ENCODE peak calls at places on chromosomes 2 and 18, in eight cellular contexts. One of them, this sample, is unnamed.

GRCh38 chr2:46326231-46326980 is 29.2 kb downstream of the EPAS1 start:
- DNase-seq in brain microvascular endothelial cell: no peak
- DNase-seq in neural progenitor cell: no peak
- DNase-seq in left lung: no peak
- DNase-seq in WERI-Rb-1: no peak
- DNase-seq in heart right ventricle: no peak
- DNase-seq in AG04450: no peak
- DNase-seq in fibroblast of mammary gland: peak; percentile 65
- DNase-seq in this sample: peak; percentile 90

GRCh38 chr2:73297151-73297559 is 3.8 kb upstream of the EGR4 start:
- DNase-seq in brain microvascular endothelial cell: peak; percentile 36
- DNase-seq in neural progenitor cell: no peak
- DNase-seq in left lung: no peak
- DNase-seq in WERI-Rb-1: no peak
- DNase-seq in heart right ventricle: no peak
- DNase-seq in AG04450: no peak
- DNase-seq in fibroblast of mammary gland: no peak
- DNase-seq in this sample: no peak

GRCh38 chr2:72273384-72273783 is 125.7 kb upstream of the CYP26B1 start:
- DNase-seq in brain microvascular endothelial cell: no peak
- DNase-seq in neural progenitor cell: no peak
- DNase-seq in left lung: no peak
- DNase-seq in WERI-Rb-1: no peak
- DNase-seq in heart right ventricle: no peak
- DNase-seq in AG04450: no peak
- DNase-seq in fibroblast of mammary gland: no peak
- DNase-seq in this sample: no peak

GRCh38 chr2:149597050-149598013 is 9.8 kb upstream of the MMADHC start:
- DNase-seq in brain microvascular endothelial cell: peak; percentile 90
- DNase-seq in neural progenitor cell: peak; percentile 83
- DNase-seq in left lung: no peak
- DNase-seq in WERI-Rb-1: peak; percentile 40
- DNase-seq in heart right ventricle: no peak
- DNase-seq in AG04450: peak; percentile 84
- DNase-seq in fibroblast of mammary gland: peak; percentile 95
- DNase-seq in this sample: peak; percentile 90

GRCh38 chr2:69729266-69729665 is 12.7 kb upstream of the ANXA4 start:
- DNase-seq in brain microvascular endothelial cell: no peak
- DNase-seq in neural progenitor cell: no peak
- DNase-seq in left lung: no peak
- DNase-seq in WERI-Rb-1: no peak
- DNase-seq in heart right ventricle: no peak
- DNase-seq in AG04450: no peak
- DNase-seq in fibroblast of mammary gland: no peak
- DNase-seq in this sample: no peak

GRCh38 chr2:100008960-100009359 is 133.4 kb downstream of the AFF3 start:
- DNase-seq in brain microvascular endothelial cell: no peak
- DNase-seq in neural progenitor cell: no peak
- DNase-seq in left lung: no peak
- DNase-seq in WERI-Rb-1: no peak
- DNase-seq in heart right ventricle: no peak
- DNase-seq in AG04450: no peak
- DNase-seq in fibroblast of mammary gland: peak; percentile 33
- DNase-seq in this sample: peak; percentile 82

GRCh38 chr2:200302940-200303727 is 3.4 kb upstream of the SPATS2L start:
- DNase-seq in brain microvascular endothelial cell: peak; percentile 87
- DNase-seq in neural progenitor cell: no peak
- DNase-seq in left lung: no peak
- DNase-seq in WERI-Rb-1: no peak
- DNase-seq in heart right ventricle: no peak
- DNase-seq in AG04450: no peak
- DNase-seq in fibroblast of mammary gland: peak; percentile 72
- DNase-seq in this sample: no peak

GRCh38 chr2:72112421-72112820 is 35.2 kb downstream of the CYP26B1 start:
- DNase-seq in brain microvascular endothelial cell: peak; percentile 55
- DNase-seq in neural progenitor cell: no peak
- DNase-seq in left lung: no peak
- DNase-seq in WERI-Rb-1: no peak
- DNase-seq in heart right ventricle: no peak
- DNase-seq in AG04450: no peak
- DNase-seq in fibroblast of mammary gland: peak; percentile 47
- DNase-seq in this sample: peak; percentile 6

GRCh38 chr2:218694405-218695145 is 16.1 kb upstream of the TTLL4 start:
- DNase-seq in brain microvascular endothelial cell: peak; percentile 30
- DNase-seq in neural progenitor cell: peak; percentile 86
- DNase-seq in left lung: no peak
- DNase-seq in WERI-Rb-1: no peak
- DNase-seq in heart right ventricle: no peak
- DNase-seq in AG04450: no peak
- DNase-seq in fibroblast of mammary gland: peak; percentile 28
- DNase-seq in this sample: no peak

GRCh38 chr18:57813245-57813644 is 10.1 kb upstream of the ATP8B1 start:
- DNase-seq in brain microvascular endothelial cell: peak; percentile 94
- DNase-seq in neural progenitor cell: no peak
- DNase-seq in left lung: no peak
- DNase-seq in WERI-Rb-1: no peak
- DNase-seq in heart right ventricle: no peak
- DNase-seq in AG04450: peak; percentile 96
- DNase-seq in fibroblast of mammary gland: peak; percentile 94
- DNase-seq in this sample: peak; percentile 77

GRCh38 chr2:38375711-38376345 is 1.2 kb downstream of the ATL2 start:
- DNase-seq in brain microvascular endothelial cell: no peak
- DNase-seq in neural progenitor cell: peak; percentile 66
- DNase-seq in left lung: peak; percentile 71
- DNase-seq in WERI-Rb-1: no peak
- DNase-seq in heart right ventricle: peak; percentile 30
- DNase-seq in AG04450: no peak
- DNase-seq in fibroblast of mammary gland: no peak
- DNase-seq in this sample: no peak

GRCh38 chr18:11553098-11553940 is 56.1 kb upstream of the SLC35G4 start:
- DNase-seq in brain microvascular endothelial cell: peak; percentile 55
- DNase-seq in neural progenitor cell: peak; percentile 65
- DNase-seq in left lung: no peak
- DNase-seq in WERI-Rb-1: peak; percentile 51
- DNase-seq in heart right ventricle: no peak
- DNase-seq in AG04450: peak; percentile 23
- DNase-seq in fibroblast of mammary gland: peak; percentile 56
- DNase-seq in this sample: peak; percentile 37

GRCh38 chr18:80026363-80026762 is 7.9 kb upstream of the RBFA start:
- DNase-seq in brain microvascular endothelial cell: no peak
- DNase-seq in neural progenitor cell: no peak
- DNase-seq in left lung: no peak
- DNase-seq in WERI-Rb-1: no peak
- DNase-seq in heart right ventricle: no peak
- DNase-seq in AG04450: no peak
- DNase-seq in fibroblast of mammary gland: no peak
- DNase-seq in this sample: no peak

GRCh38 chr18:35553300-35553699 is 28.2 kb upstream of the GALNT1 start:
- DNase-seq in brain microvascular endothelial cell: no peak
- DNase-seq in neural progenitor cell: no peak
- DNase-seq in left lung: no peak
- DNase-seq in WERI-Rb-1: no peak
- DNase-seq in heart right ventricle: no peak
- DNase-seq in AG04450: no peak
- DNase-seq in fibroblast of mammary gland: no peak
- DNase-seq in this sample: no peak

GRCh38 chr2:73283545-73284295 is 558 bp downstream of the FBXO41 start:
- DNase-seq in brain microvascular endothelial cell: no peak
- DNase-seq in neural progenitor cell: peak; percentile 27
- DNase-seq in left lung: no peak
- DNase-seq in WERI-Rb-1: peak; percentile 36
- DNase-seq in heart right ventricle: no peak
- DNase-seq in AG04450: no peak
- DNase-seq in fibroblast of mammary gland: no peak
- DNase-seq in this sample: no peak

GRCh38 chr2:199810422-199811250 is 40.4 kb downstream of the FTCDNL1 start:
- DNase-seq in brain microvascular endothelial cell: no peak
- DNase-seq in neural progenitor cell: no peak
- DNase-seq in left lung: no peak
- DNase-seq in WERI-Rb-1: no peak
- DNase-seq in heart right ventricle: no peak
- DNase-seq in AG04450: no peak
- DNase-seq in fibroblast of mammary gland: peak; percentile 82
- DNase-seq in this sample: no peak

DNA sequence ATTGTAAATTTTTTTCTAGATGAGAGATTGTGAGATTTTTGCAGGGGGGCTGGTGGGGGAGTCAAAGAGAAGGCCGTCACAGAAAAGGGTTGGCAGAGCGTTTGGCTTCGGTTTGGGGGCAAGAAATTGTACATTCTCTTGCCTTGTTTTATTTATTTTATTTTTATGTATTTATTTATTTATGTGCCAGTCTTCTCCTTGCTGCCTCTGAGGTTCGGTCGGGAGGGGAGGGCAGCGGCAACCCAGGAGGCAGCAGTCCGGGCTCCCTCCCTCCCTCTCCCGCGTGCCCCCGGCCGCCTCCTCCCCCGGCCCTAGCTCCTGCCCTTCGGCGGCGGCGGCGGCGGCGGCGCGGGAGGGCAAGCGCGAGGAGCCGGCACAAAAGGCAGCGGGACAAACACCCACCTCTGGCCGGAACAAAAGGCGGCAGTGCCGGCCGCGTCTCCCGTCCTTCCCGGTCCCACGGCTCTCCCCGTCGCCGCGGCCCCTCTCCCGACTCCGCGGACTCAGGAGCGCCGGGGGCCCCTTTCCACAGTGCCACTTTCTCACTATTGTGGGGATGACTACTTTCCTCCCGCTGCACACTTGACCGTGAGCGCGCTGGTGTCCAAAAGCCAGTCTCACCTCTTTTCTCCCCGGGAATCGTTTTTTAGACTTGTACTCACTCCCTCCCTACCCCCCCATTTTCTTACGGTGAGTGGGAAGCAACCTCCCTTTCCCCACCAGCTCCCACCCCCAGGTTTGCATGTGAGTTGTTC is 1.2 kb downstream of the BCL11A start:
- DNase-seq in brain microvascular endothelial cell: no peak
- DNase-seq in neural progenitor cell: peak; percentile 78
- DNase-seq in left lung: no peak
- DNase-seq in WERI-Rb-1: peak; percentile 56
- DNase-seq in heart right ventricle: no peak
- DNase-seq in AG04450: no peak
- DNase-seq in fibroblast of mammary gland: no peak
- DNase-seq in this sample: no peak
- H3K4me3 ChIP-seq in brain microvascular endothelial cell: peak overlapping the region; percentile 86
- H3K4me3 ChIP-seq in neural progenitor cell: peak overlapping the region; percentile 59
- H3K4me3 ChIP-seq in left lung: peak overlapping the region; percentile 39
- H3K4me3 ChIP-seq in WERI-Rb-1: peak overlapping the region; percentile 71
- H3K4me3 ChIP-seq in heart right ventricle: peak overlapping the region; percentile 70
- H3K4me3 ChIP-seq in AG04450: peak overlapping the region; percentile 71
- H3K4me3 ChIP-seq in fibroblast of mammary gland: peak overlapping the region; percentile 15
- H3K4me3 ChIP-seq in this sample: peak overlapping the region; percentile 69

DNA sequence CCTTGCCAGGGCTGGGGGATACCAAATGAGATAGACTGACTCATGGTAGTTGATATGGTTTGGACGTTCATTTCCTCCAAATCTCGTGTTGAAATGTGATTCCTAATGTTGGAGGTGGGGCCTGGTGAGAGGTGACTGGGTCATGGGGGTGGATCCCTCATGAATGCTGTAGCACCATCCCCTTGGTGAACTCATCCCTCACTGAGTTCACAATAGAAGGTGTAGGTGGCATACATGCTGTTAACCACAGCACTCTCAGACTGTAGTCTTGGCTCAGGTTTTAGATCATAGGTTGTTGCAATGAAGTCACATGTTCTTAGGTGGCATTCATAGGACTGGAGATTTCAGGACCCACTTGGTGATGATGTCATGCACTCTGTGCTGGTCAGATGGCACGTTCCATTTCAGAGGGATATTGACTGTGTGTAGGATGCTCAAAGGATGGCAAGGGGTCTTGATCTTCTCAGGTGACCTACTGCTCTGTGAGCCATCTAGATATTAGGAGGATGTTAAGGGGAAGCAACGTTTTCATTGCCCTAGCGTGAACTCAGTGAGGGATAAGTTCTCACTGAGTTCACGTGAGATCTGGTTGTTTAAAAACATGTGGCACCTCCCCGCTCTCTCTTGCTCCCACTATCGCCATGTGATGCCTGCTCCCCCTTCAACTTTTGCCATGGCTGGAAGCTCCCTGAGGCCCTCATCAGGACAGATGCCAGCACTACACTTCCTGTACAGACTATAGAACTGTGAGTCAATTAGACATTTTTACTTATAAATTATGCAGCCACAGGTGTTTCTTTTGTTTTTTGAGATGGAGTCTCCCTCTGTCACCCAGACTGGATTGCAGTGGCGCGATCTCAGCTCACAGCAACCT is 73.8 kb upstream of the ACAA2 start:
- DNase-seq in brain microvascular endothelial cell: no peak
- DNase-seq in neural progenitor cell: peak; percentile 31
- DNase-seq in left lung: no peak
- DNase-seq in WERI-Rb-1: peak; percentile 71
- DNase-seq in heart right ventricle: no peak
- DNase-seq in AG04450: no peak
- DNase-seq in fibroblast of mammary gland: no peak
- DNase-seq in this sample: no peak
- TF ChIP-seq CTCF in brain microvascular endothelial cell: no peak
- TF ChIP-seq CTCF in neural progenitor cell: peak; percentile 46
- TF ChIP-seq CTCF in left lung: no peak
- TF ChIP-seq CTCF in WERI-Rb-1: peak; percentile 76
- TF ChIP-seq CTCF in heart right ventricle: no peak
- TF ChIP-seq CTCF in AG04450: peak; percentile 4
- TF ChIP-seq CTCF in fibroblast of mammary gland: no peak
- TF ChIP-seq CTCF in this sample: peak; percentile 11

GRCh38 chr2:287471-287885 is 413 bp downstream of the ALKAL2 start:
- DNase-seq in brain microvascular endothelial cell: no peak
- DNase-seq in neural progenitor cell: peak; percentile 68
- DNase-seq in left lung: no peak
- DNase-seq in WERI-Rb-1: peak; percentile 44
- DNase-seq in heart right ventricle: peak; percentile 16
- DNase-seq in AG04450: no peak
- DNase-seq in fibroblast of mammary gland: peak; percentile 38
- DNase-seq in this sample: peak; percentile 37
- H3K4me3 ChIP-seq in brain microvascular endothelial cell: peak overlapping the region; percentile 16
- H3K4me3 ChIP-seq in neural progenitor cell: peak overlapping the region; percentile 50
- H3K4me3 ChIP-seq in left lung: peak overlapping the region; percentile 36
- H3K4me3 ChIP-seq in WERI-Rb-1: peak overlapping the region; percentile 12
- H3K4me3 ChIP-seq in heart right ventricle: peak overlapping the region; percentile 54
- H3K4me3 ChIP-seq in AG04450: peak overlapping the region; percentile 31
- H3K4me3 ChIP-seq in fibroblast of mammary gland: no peak overlapping the region
- H3K4me3 ChIP-seq in this sample: peak overlapping the region; percentile 27

DNA sequence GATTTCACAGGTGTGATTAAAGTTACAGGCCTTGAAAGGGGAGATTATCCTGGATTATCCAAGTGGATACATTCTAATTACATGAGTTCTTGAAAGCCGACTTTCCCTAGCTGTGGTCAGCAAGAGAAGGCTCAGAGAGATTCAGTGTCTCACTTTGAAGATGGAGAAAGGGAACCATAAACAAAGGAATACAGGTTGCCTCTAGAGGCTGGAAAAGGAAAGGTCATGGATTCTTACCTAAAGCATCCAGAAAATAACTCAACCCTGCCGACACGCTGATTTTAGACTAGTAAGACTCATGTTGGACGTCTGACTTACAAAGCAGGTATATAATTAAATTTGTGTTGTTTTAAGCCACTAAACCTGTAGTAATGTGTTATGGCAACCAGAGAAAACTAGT is 1095.7 kb upstream of the ZEB2 start:
- DNase-seq in brain microvascular endothelial cell: no peak
- DNase-seq in neural progenitor cell: no peak
- DNase-seq in left lung: no peak
- DNase-seq in WERI-Rb-1: peak; percentile 24
- DNase-seq in heart right ventricle: no peak
- DNase-seq in AG04450: no peak
- DNase-seq in fibroblast of mammary gland: no peak
- DNase-seq in this sample: no peak
- TF ChIP-seq CTCF in brain microvascular endothelial cell: no peak
- TF ChIP-seq CTCF in neural progenitor cell: no peak
- TF ChIP-seq CTCF in left lung: no peak
- TF ChIP-seq CTCF in WERI-Rb-1: no peak
- TF ChIP-seq CTCF in heart right ventricle: no peak
- TF ChIP-seq CTCF in AG04450: no peak
- TF ChIP-seq CTCF in fibroblast of mammary gland: no peak
- TF ChIP-seq CTCF in this sample: no peak

This sample was measured in fibroblast of villous mesenchyme.